ENCODE peak calls at places on chromosomes 13 and 19, in seven cellular contexts. C, B, K, M, E, J and O are unnamed samples.

GRCh38 chr19:18940791-18941627 is at the start of gene HOMER3:
- DNase-seq in C (no peak), B (no peak), K (no peak), M (no peak), E (no peak), J (peak), O (peak)

GRCh38 chr13:101007245-101007644 is 332.6 kb upstream of the TMTC4 start:
- DNase-seq in C (no peak), B (no peak), K (no peak), M (no peak), E (no peak), J (no peak), O (no peak)

GRCh38 chr13:86510792-86511191 is 711.6 kb upstream of the SLITRK6 start:
- DNase-seq in C (no peak), B (no peak), K (no peak), M (no peak), E (no peak), J (no peak), O (no peak)

GRCh38 chr13:59888408-59888807 is 275.3 kb downstream of the DIAPH3 start:
- DNase-seq in C (no peak), B (no peak), K (no peak), M (no peak), E (no peak), J (no peak), O (no peak)

GRCh38 chr13:30121666-30122065 is 185.7 kb downstream of the KATNAL1 start:
- DNase-seq in C (no peak), B (no peak), K (no peak), M (no peak), E (no peak), J (no peak), O (no peak)

GRCh38 chr13:94968040-94968756 is 255.9 kb upstream of the SOX21 start:
- DNase-seq in C (no peak), B (no peak), K (no peak), M (no peak), E (no peak), J (peak), O (no peak)

GRCh38 chr19:37932985-37933953 is 26.3 kb downstream of the SIPA1L3 start:
- DNase-seq in C (no peak), B (no peak), K (no peak), M (peak), E (no peak), J (peak), O (no peak)

GRCh38 chr19:37074819-37075362 is 3.3 kb upstream of the ZNF420 start:
- DNase-seq in C (no peak), B (no peak), K (no peak), M (no peak), E (no peak), J (no peak), O (no peak)

GRCh38 chr13:58025821-58026220 is 394.3 kb downstream of the PCDH17 start:
- DNase-seq in C (no peak), B (no peak), K (no peak), M (no peak), E (no peak), J (no peak), O (no peak)

GRCh38 chr13:105611424-105611823 is 924.0 kb downstream of the EFNB2 start:
- DNase-seq in C (no peak), B (no peak), K (no peak), M (no peak), E (no peak), J (no peak), O (no peak)

GRCh38 chr19:55650602-55651230 is 2.7 kb downstream of the CCDC106 start:
- DNase-seq in C (no peak), B (no peak), K (no peak), M (no peak), E (no peak), J (peak), O (no peak)

GRCh38 chr19:4196009-4196408 is 13.5 kb downstream of the ANKRD24 start:
- DNase-seq in C (no peak), B (no peak), K (no peak), M (no peak), E (no peak), J (no peak), O (no peak)

GRCh38 chr19:38544569-38545315 is 73.0 kb downstream of the MAP4K1 start:
- DNase-seq in C (peak), B (no peak), K (no peak), M (no peak), E (no peak), J (no peak), O (peak)

GRCh38 chr19:47494729-47495128 is 10.7 kb upstream of the KPTN start:
- DNase-seq in C (no peak), B (no peak), K (no peak), M (no peak), E (no peak), J (peak), O (no peak)

GRCh38 chr19:39582891-39583625 is 19.3 kb upstream of the LGALS13 start:
- DNase-seq in C (no peak), B (no peak), K (peak), M (no peak), E (no peak), J (no peak), O (no peak)

GRCh38 chr13:98977568-98978270 is at the start of gene DOCK9:
- DNase-seq in C (no peak), B (no peak), K (no peak), M (no peak), E (no peak), J (no peak), O (no peak)

GRCh38 chr13:31046711-31047279 is 114.3 kb downstream of the TEX26 start:
- DNase-seq in C (no peak), B (no peak), K (no peak), M (no peak), E (no peak), J (peak), O (no peak)

GRCh38 chr13:47917022-47917574 is 84.0 kb downstream of the SUCLA2 start:
- DNase-seq in C (no peak), B (no peak), K (no peak), M (no peak), E (no peak), J (no peak), O (no peak)

GRCh38 chr13:97425570-97425969 is 8.4 kb upstream of the RAP2A start:
- DNase-seq in C (no peak), B (no peak), K (no peak), M (no peak), E (no peak), J (no peak), O (no peak)

GRCh38 chr13:105346141-105346766 is 1189.2 kb downstream of the EFNB2 start:
- DNase-seq in C (peak), B (no peak), K (no peak), M (peak), E (no peak), J (no peak), O (no peak)

GRCh38 chr13:109331898-109332297 is 454.5 kb downstream of the IRS2 start:
- DNase-seq in C (no peak), B (no peak), K (no peak), M (no peak), E (no peak), J (peak), O (no peak)

GRCh38 chr19:5418676-5419075 is 36.5 kb upstream of the ZNRF4 start:
- DNase-seq in C (no peak), B (no peak), K (no peak), M (no peak), E (no peak), J (no peak), O (no peak)

GRCh38 chr13:49587311-49587847 is 2.0 kb upstream of the RCBTB1 start:
- DNase-seq in C (no peak), B (no peak), K (no peak), M (peak), E (no peak), J (no peak), O (no peak)

GRCh38 chr13:31051999-31052398 is 109.7 kb downstream of the HSPH1 start:
- DNase-seq in C (peak), B (no peak), K (no peak), M (no peak), E (no peak), J (no peak), O (no peak)

GRCh38 chr19:49422407-49423277 is 599 bp downstream of the PTH2 start:
- DNase-seq in C (no peak), B (no peak), K (no peak), M (no peak), E (no peak), J (peak), O (peak)

GRCh38 chr19:15265849-15266248 is 33.6 kb upstream of the EPHX3 start:
- DNase-seq in C (no peak), B (no peak), K (no peak), M (no peak), E (no peak), J (peak), O (no peak)

GRCh38 chr19:16429066-16429758 is 42.6 kb downstream of the EPS15L1 start:
- DNase-seq in C (no peak), B (no peak), K (no peak), M (no peak), E (no peak), J (peak), O (no peak)

GRCh38 chr19:30691767-30692516 is 319.8 kb downstream of the ZNF536 start:
- DNase-seq in C (no peak), B (no peak), K (no peak), M (no peak), E (no peak), J (peak), O (no peak)

GRCh38 chr13:114065926-114066774 is 66.3 kb downstream of the RASA3 start:
- DNase-seq in C (no peak), B (no peak), K (no peak), M (no peak), E (no peak), J (no peak), O (no peak)

GRCh38 chr13:67147257-67148218 is 82.6 kb downstream of the PCDH9 start:
- DNase-seq in C (no peak), B (no peak), K (no peak), M (no peak), E (no peak), J (no peak), O (peak)

GRCh38 chr19:16569609-16570320 is 2.5 kb downstream of the SLC35E1 start:
- DNase-seq in C (no peak), B (no peak), K (no peak), M (no peak), E (no peak), J (no peak), O (no peak)

GRCh38 chr13:95643471-95643813 is 1.1 kb downstream of the DZIP1 start:
- DNase-seq in C (no peak), B (no peak), K (no peak), M (peak), E (no peak), J (peak), O (no peak)

DNA sequence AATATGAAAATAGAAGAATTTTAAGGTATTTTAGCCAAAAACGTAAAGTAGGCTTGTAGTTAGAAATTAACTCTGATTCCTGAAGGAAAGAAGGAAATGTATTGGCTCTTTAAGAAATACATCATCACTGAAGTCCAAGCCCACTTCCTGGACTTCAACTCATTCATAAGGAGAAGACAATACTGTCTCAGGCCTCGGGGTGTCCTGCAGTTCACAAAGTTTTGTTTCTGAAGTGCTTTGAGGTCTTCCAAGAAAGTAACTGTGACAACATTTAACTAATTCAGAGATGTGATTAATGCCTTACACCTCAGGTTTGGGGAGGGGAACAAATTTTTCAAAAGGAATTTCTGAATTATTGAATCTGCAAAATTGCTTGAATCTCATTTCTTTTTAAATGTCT is 65.8 kb upstream of the STARD13 start:
- DNase-seq in C (peak), B (no peak), K (no peak), M (no peak), E (no peak), J (no peak), O (no peak)
- TF ChIP-seq SIN3A in C (no peak), B (no peak), K (no peak), M (no peak), E (no peak), J (no peak), O (no peak)

GRCh38 chr13:63435668-63436275 is 2020.1 kb upstream of the PCDH20 start:
- DNase-seq in C (peak), B (no peak), K (no peak), M (no peak), E (peak), J (no peak), O (no peak)
- TF ChIP-seq SIN3A in C (no peak), B (no peak), K (no peak), M (no peak), E (no peak), J (no peak), O (no peak)

GRCh38 chr19:2048959-2049740 is 1.9 kb downstream of the MKNK2 start:
- DNase-seq in C (no peak), B (no peak), K (no peak), M (no peak), E (no peak), J (no peak), O (no peak)
- TF ChIP-seq SIN3A in C (no peak), B (no peak), K (no peak), M (no peak), E (no peak), J (no peak), O (no peak)

DNA sequence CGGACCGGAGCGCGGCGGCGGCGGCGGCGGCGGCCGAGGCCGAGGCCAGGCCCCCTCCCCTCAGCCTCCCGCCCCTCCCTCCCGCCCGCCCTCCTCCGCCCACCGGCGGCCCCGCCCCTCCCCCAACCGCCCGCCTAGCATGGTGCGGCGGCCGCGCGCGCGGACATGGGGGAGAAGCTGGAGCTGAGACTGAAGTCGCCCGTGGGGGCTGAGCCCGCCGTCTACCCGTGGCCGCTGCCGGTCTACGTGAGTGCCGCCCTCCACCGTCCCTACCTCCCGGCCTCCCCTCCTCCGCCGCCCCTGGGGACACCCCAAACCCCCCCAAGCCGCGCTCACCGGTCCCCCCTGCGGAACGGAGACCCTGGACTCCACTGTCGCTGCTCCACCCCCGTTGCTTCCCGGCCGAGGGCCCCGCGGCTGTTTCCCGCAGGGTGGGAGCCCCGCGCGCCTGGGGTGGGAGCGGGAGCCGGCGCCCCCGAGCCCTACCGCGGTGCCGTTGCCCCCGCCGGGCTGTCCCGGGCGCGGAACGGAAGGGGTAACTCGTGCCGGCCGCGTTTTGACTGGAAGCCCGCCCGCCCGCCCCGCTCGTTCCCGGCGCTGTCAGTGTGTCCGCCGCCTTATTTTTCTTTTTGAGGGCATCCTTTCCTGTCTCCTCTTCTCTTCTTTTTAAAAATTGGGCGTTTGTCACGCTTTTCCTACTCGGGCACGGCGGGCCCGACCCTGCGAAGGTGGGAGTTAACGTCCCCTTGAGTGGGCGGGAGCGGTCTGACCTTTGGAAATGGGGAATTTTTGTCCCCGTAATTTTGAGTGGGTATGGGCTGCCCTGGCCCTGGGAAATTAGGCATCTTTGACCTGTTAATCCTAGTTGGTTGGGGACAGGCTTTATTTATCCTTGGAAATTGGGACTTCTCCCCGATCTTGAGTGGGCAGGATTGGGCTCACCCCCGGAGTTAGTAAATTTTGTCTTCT is 571 bp downstream of the DOT1L start:
- DNase-seq in C (no peak), B (no peak), K (no peak), M (no peak), E (no peak), J (no peak), O (no peak)
- TF ChIP-seq SIN3A in C (no peak), B (peak), K (no peak), M (no peak), E (no peak), J (no peak), O (no peak)